ENCODE peak calls at places on chromosomes 12 and 14, in ten cellular contexts. One of them, this sample, is unnamed.

GRCh38 chr12:124568431-124569374 is 1.3 kb upstream of the NCOR2 start:
- DNase-seq in effector memory CD4-positive, alpha-beta T cell: no peak
- DNase-seq in SIG-M5: peak
- DNase-seq in lower lobe of right lung: peak
- DNase-seq in substantia nigra: no peak
- DNase-seq in stimulated activated naive CD8-positive, alpha-beta T cell treated with anti-CD3 and anti-CD28 coated beads, Interleukin-15, amount 100 ng/mL, for 72 hours: peak
- DNase-seq in T-helper 1 cell: no peak
- DNase-seq in dorsolateral prefrontal cortex: peak
- DNase-seq in osteocyte: peak
- DNase-seq in H9: peak
- DNase-seq in this sample: peak

GRCh38 chr12:4030938-4031702 is 157.9 kb upstream of the PARP11 start:
- DNase-seq in SIG-M5: no peak
- DNase-seq in substantia nigra: no peak
- DNase-seq in dorsolateral prefrontal cortex: peak
- DNase-seq in osteocyte: peak
- DNase-seq in H9: peak
- DNase-seq in effector memory CD4-positive, alpha-beta T cell: peak
- DNase-seq in T-helper 1 cell: peak
- DNase-seq in lower lobe of right lung: peak
- DNase-seq in stimulated activated naive CD8-positive, alpha-beta T cell treated with anti-CD3 and anti-CD28 coated beads, Interleukin-15, amount 100 ng/mL, for 72 hours: peak
- DNase-seq in this sample: peak

GRCh38 chr14:97723321-97723720 is 926.1 kb downstream of the VRK1 start:
- DNase-seq in dorsolateral prefrontal cortex: no peak
- DNase-seq in T-helper 1 cell: no peak
- DNase-seq in SIG-M5: no peak
- DNase-seq in osteocyte: no peak
- DNase-seq in H9: no peak
- DNase-seq in stimulated activated naive CD8-positive, alpha-beta T cell treated with anti-CD3 and anti-CD28 coated beads, Interleukin-15, amount 100 ng/mL, for 72 hours: no peak
- DNase-seq in effector memory CD4-positive, alpha-beta T cell: no peak
- DNase-seq in lower lobe of right lung: no peak
- DNase-seq in substantia nigra: no peak
- DNase-seq in this sample: no peak

GRCh38 chr14:75563931-75564330 is 14.5 kb upstream of the FLVCR2 start:
- DNase-seq in SIG-M5: no peak
- DNase-seq in H9: no peak
- DNase-seq in lower lobe of right lung: no peak
- DNase-seq in stimulated activated naive CD8-positive, alpha-beta T cell treated with anti-CD3 and anti-CD28 coated beads, Interleukin-15, amount 100 ng/mL, for 72 hours: no peak
- DNase-seq in T-helper 1 cell: no peak
- DNase-seq in dorsolateral prefrontal cortex: no peak
- DNase-seq in substantia nigra: no peak
- DNase-seq in effector memory CD4-positive, alpha-beta T cell: no peak
- DNase-seq in osteocyte: no peak
- DNase-seq in this sample: no peak

GRCh38 chr14:60488175-60488574 is 2.3 kb upstream of the C14orf39 start:
- DNase-seq in osteocyte: no peak
- DNase-seq in substantia nigra: no peak
- DNase-seq in effector memory CD4-positive, alpha-beta T cell: no peak
- DNase-seq in SIG-M5: no peak
- DNase-seq in lower lobe of right lung: no peak
- DNase-seq in stimulated activated naive CD8-positive, alpha-beta T cell treated with anti-CD3 and anti-CD28 coated beads, Interleukin-15, amount 100 ng/mL, for 72 hours: no peak
- DNase-seq in dorsolateral prefrontal cortex: no peak
- DNase-seq in T-helper 1 cell: no peak
- DNase-seq in H9: no peak
- DNase-seq in this sample: no peak

GRCh38 chr14:61421212-61421923 is 100.0 kb downstream of the PRKCH start:
- DNase-seq in SIG-M5: no peak
- DNase-seq in substantia nigra: no peak
- DNase-seq in dorsolateral prefrontal cortex: no peak
- DNase-seq in T-helper 1 cell: no peak
- DNase-seq in osteocyte: no peak
- DNase-seq in lower lobe of right lung: no peak
- DNase-seq in stimulated activated naive CD8-positive, alpha-beta T cell treated with anti-CD3 and anti-CD28 coated beads, Interleukin-15, amount 100 ng/mL, for 72 hours: no peak
- DNase-seq in effector memory CD4-positive, alpha-beta T cell: no peak
- DNase-seq in H9: no peak
- DNase-seq in this sample: no peak

GRCh38 chr12:49980501-49981158 is 7.9 kb downstream of the AQP6 start:
- DNase-seq in H9: no peak
- DNase-seq in SIG-M5: no peak
- DNase-seq in lower lobe of right lung: no peak
- DNase-seq in stimulated activated naive CD8-positive, alpha-beta T cell treated with anti-CD3 and anti-CD28 coated beads, Interleukin-15, amount 100 ng/mL, for 72 hours: peak
- DNase-seq in substantia nigra: no peak
- DNase-seq in osteocyte: no peak
- DNase-seq in T-helper 1 cell: no peak
- DNase-seq in effector memory CD4-positive, alpha-beta T cell: no peak
- DNase-seq in dorsolateral prefrontal cortex: no peak
- DNase-seq in this sample: no peak

GRCh38 chr14:77148510-77149231 is 7.1 kb upstream of the ZDHHC22 start:
- DNase-seq in effector memory CD4-positive, alpha-beta T cell: no peak
- DNase-seq in lower lobe of right lung: no peak
- DNase-seq in SIG-M5: no peak
- DNase-seq in stimulated activated naive CD8-positive, alpha-beta T cell treated with anti-CD3 and anti-CD28 coated beads, Interleukin-15, amount 100 ng/mL, for 72 hours: no peak
- DNase-seq in T-helper 1 cell: no peak
- DNase-seq in substantia nigra: no peak
- DNase-seq in H9: peak
- DNase-seq in osteocyte: no peak
- DNase-seq in dorsolateral prefrontal cortex: no peak
- DNase-seq in this sample: no peak

GRCh38 chr14:93959239-93960107 is 16.9 kb downstream of the ASB2 start:
- DNase-seq in SIG-M5: peak
- DNase-seq in osteocyte: no peak
- DNase-seq in lower lobe of right lung: peak
- DNase-seq in effector memory CD4-positive, alpha-beta T cell: peak
- DNase-seq in stimulated activated naive CD8-positive, alpha-beta T cell treated with anti-CD3 and anti-CD28 coated beads, Interleukin-15, amount 100 ng/mL, for 72 hours: peak
- DNase-seq in H9: peak
- DNase-seq in substantia nigra: no peak
- DNase-seq in T-helper 1 cell: peak
- DNase-seq in dorsolateral prefrontal cortex: no peak
- DNase-seq in this sample: peak

GRCh38 chr14:91614187-91614586 is 104.1 kb upstream of the PPP4R3A start:
- DNase-seq in stimulated activated naive CD8-positive, alpha-beta T cell treated with anti-CD3 and anti-CD28 coated beads, Interleukin-15, amount 100 ng/mL, for 72 hours: no peak
- DNase-seq in T-helper 1 cell: no peak
- DNase-seq in H9: no peak
- DNase-seq in substantia nigra: no peak
- DNase-seq in effector memory CD4-positive, alpha-beta T cell: no peak
- DNase-seq in osteocyte: no peak
- DNase-seq in lower lobe of right lung: no peak
- DNase-seq in SIG-M5: no peak
- DNase-seq in dorsolateral prefrontal cortex: no peak
- DNase-seq in this sample: no peak

GRCh38 chr12:50505945-50506344 is 1.2 kb downstream of the DIP2B start:
- DNase-seq in T-helper 1 cell: no peak
- DNase-seq in H9: no peak
- DNase-seq in effector memory CD4-positive, alpha-beta T cell: no peak
- DNase-seq in lower lobe of right lung: no peak
- DNase-seq in substantia nigra: peak
- DNase-seq in osteocyte: no peak
- DNase-seq in SIG-M5: no peak
- DNase-seq in dorsolateral prefrontal cortex: peak
- DNase-seq in stimulated activated naive CD8-positive, alpha-beta T cell treated with anti-CD3 and anti-CD28 coated beads, Interleukin-15, amount 100 ng/mL, for 72 hours: no peak
- DNase-seq in this sample: no peak

GRCh38 chr12:102740157-102741032 is 176.6 kb downstream of the PAH start:
- DNase-seq in osteocyte: no peak
- DNase-seq in SIG-M5: no peak
- DNase-seq in stimulated activated naive CD8-positive, alpha-beta T cell treated with anti-CD3 and anti-CD28 coated beads, Interleukin-15, amount 100 ng/mL, for 72 hours: no peak
- DNase-seq in substantia nigra: no peak
- DNase-seq in H9: no peak
- DNase-seq in lower lobe of right lung: no peak
- DNase-seq in T-helper 1 cell: peak
- DNase-seq in effector memory CD4-positive, alpha-beta T cell: no peak
- DNase-seq in dorsolateral prefrontal cortex: no peak
- DNase-seq in this sample: no peak

GRCh38 chr12:64946132-64946829 is 121.8 kb downstream of the TBC1D30 start:
- DNase-seq in substantia nigra: peak
- DNase-seq in T-helper 1 cell: no peak
- DNase-seq in H9: no peak
- DNase-seq in effector memory CD4-positive, alpha-beta T cell: no peak
- DNase-seq in SIG-M5: no peak
- DNase-seq in osteocyte: no peak
- DNase-seq in lower lobe of right lung: no peak
- DNase-seq in dorsolateral prefrontal cortex: peak
- DNase-seq in stimulated activated naive CD8-positive, alpha-beta T cell treated with anti-CD3 and anti-CD28 coated beads, Interleukin-15, amount 100 ng/mL, for 72 hours: no peak
- DNase-seq in this sample: no peak

GRCh38 chr14:75831971-75832370 is 149.8 kb downstream of the TGFB3 start:
- DNase-seq in dorsolateral prefrontal cortex: no peak
- DNase-seq in lower lobe of right lung: no peak
- DNase-seq in T-helper 1 cell: no peak
- DNase-seq in stimulated activated naive CD8-positive, alpha-beta T cell treated with anti-CD3 and anti-CD28 coated beads, Interleukin-15, amount 100 ng/mL, for 72 hours: no peak
- DNase-seq in substantia nigra: no peak
- DNase-seq in osteocyte: no peak
- DNase-seq in effector memory CD4-positive, alpha-beta T cell: no peak
- DNase-seq in H9: no peak
- DNase-seq in SIG-M5: no peak
- DNase-seq in this sample: no peak

GRCh38 chr12:89138048-89138852 is 214.1 kb downstream of the DUSP6 start:
- DNase-seq in H9: no peak
- DNase-seq in lower lobe of right lung: no peak
- DNase-seq in T-helper 1 cell: peak
- DNase-seq in substantia nigra: no peak
- DNase-seq in SIG-M5: no peak
- DNase-seq in stimulated activated naive CD8-positive, alpha-beta T cell treated with anti-CD3 and anti-CD28 coated beads, Interleukin-15, amount 100 ng/mL, for 72 hours: peak
- DNase-seq in dorsolateral prefrontal cortex: no peak
- DNase-seq in osteocyte: no peak
- DNase-seq in effector memory CD4-positive, alpha-beta T cell: no peak
- DNase-seq in this sample: no peak

GRCh38 chr14:69261761-69262331 is 1.9 kb downstream of the GALNT16 start:
- DNase-seq in T-helper 1 cell: no peak
- DNase-seq in substantia nigra: no peak
- DNase-seq in H9: peak
- DNase-seq in lower lobe of right lung: no peak
- DNase-seq in dorsolateral prefrontal cortex: no peak
- DNase-seq in SIG-M5: no peak
- DNase-seq in stimulated activated naive CD8-positive, alpha-beta T cell treated with anti-CD3 and anti-CD28 coated beads, Interleukin-15, amount 100 ng/mL, for 72 hours: no peak
- DNase-seq in osteocyte: no peak
- DNase-seq in effector memory CD4-positive, alpha-beta T cell: no peak
- DNase-seq in this sample: no peak

GRCh38 chr14:78363008-78363407 is 192.8 kb downstream of the NRXN3 start:
- DNase-seq in T-helper 1 cell: no peak
- DNase-seq in lower lobe of right lung: no peak
- DNase-seq in dorsolateral prefrontal cortex: no peak
- DNase-seq in osteocyte: no peak
- DNase-seq in effector memory CD4-positive, alpha-beta T cell: no peak
- DNase-seq in substantia nigra: no peak
- DNase-seq in H9: no peak
- DNase-seq in stimulated activated naive CD8-positive, alpha-beta T cell treated with anti-CD3 and anti-CD28 coated beads, Interleukin-15, amount 100 ng/mL, for 72 hours: no peak
- DNase-seq in SIG-M5: no peak
- DNase-seq in this sample: no peak

GRCh38 chr12:15806826-15807225 is 17.6 kb upstream of the EPS8 start:
- DNase-seq in effector memory CD4-positive, alpha-beta T cell: no peak
- DNase-seq in stimulated activated naive CD8-positive, alpha-beta T cell treated with anti-CD3 and anti-CD28 coated beads, Interleukin-15, amount 100 ng/mL, for 72 hours: no peak
- DNase-seq in substantia nigra: no peak
- DNase-seq in lower lobe of right lung: no peak
- DNase-seq in H9: no peak
- DNase-seq in SIG-M5: no peak
- DNase-seq in osteocyte: no peak
- DNase-seq in dorsolateral prefrontal cortex: no peak
- DNase-seq in T-helper 1 cell: no peak
- DNase-seq in this sample: no peak

GRCh38 chr12:46219892-46220655 is 48.8 kb downstream of the SLC38A1 start:
- DNase-seq in osteocyte: no peak
- DNase-seq in dorsolateral prefrontal cortex: no peak
- DNase-seq in SIG-M5: no peak
- DNase-seq in T-helper 1 cell: peak
- DNase-seq in effector memory CD4-positive, alpha-beta T cell: peak
- DNase-seq in stimulated activated naive CD8-positive, alpha-beta T cell treated with anti-CD3 and anti-CD28 coated beads, Interleukin-15, amount 100 ng/mL, for 72 hours: peak
- DNase-seq in H9: no peak
- DNase-seq in lower lobe of right lung: no peak
- DNase-seq in substantia nigra: no peak
- DNase-seq in this sample: no peak

GRCh38 chr14:22556021-22556989 is 32.7 kb downstream of the DAD1 start:
- DNase-seq in stimulated activated naive CD8-positive, alpha-beta T cell treated with anti-CD3 and anti-CD28 coated beads, Interleukin-15, amount 100 ng/mL, for 72 hours: peak
- DNase-seq in substantia nigra: no peak
- DNase-seq in T-helper 1 cell: peak
- DNase-seq in H9: no peak
- DNase-seq in lower lobe of right lung: peak
- DNase-seq in effector memory CD4-positive, alpha-beta T cell: peak
- DNase-seq in dorsolateral prefrontal cortex: no peak
- DNase-seq in SIG-M5: peak
- DNase-seq in osteocyte: no peak
- DNase-seq in this sample: peak

GRCh38 chr12:107884769-107885694 is 110.5 kb downstream of the ASCL4 start:
- DNase-seq in osteocyte: no peak
- DNase-seq in H9: peak
- DNase-seq in lower lobe of right lung: peak
- DNase-seq in SIG-M5: no peak
- DNase-seq in substantia nigra: no peak
- DNase-seq in effector memory CD4-positive, alpha-beta T cell: no peak
- DNase-seq in stimulated activated naive CD8-positive, alpha-beta T cell treated with anti-CD3 and anti-CD28 coated beads, Interleukin-15, amount 100 ng/mL, for 72 hours: peak
- DNase-seq in dorsolateral prefrontal cortex: peak
- DNase-seq in T-helper 1 cell: peak
- DNase-seq in this sample: peak

GRCh38 chr12:32739279-32739678 is 16.4 kb downstream of the YARS2 start:
- DNase-seq in substantia nigra: no peak
- DNase-seq in H9: no peak
- DNase-seq in SIG-M5: no peak
- DNase-seq in osteocyte: no peak
- DNase-seq in effector memory CD4-positive, alpha-beta T cell: no peak
- DNase-seq in dorsolateral prefrontal cortex: no peak
- DNase-seq in lower lobe of right lung: no peak
- DNase-seq in stimulated activated naive CD8-positive, alpha-beta T cell treated with anti-CD3 and anti-CD28 coated beads, Interleukin-15, amount 100 ng/mL, for 72 hours: no peak
- DNase-seq in T-helper 1 cell: no peak
- DNase-seq in this sample: no peak

GRCh38 chr14:98937021-98937420 is 335.0 kb downstream of the BCL11B start:
- DNase-seq in H9: no peak
- DNase-seq in stimulated activated naive CD8-positive, alpha-beta T cell treated with anti-CD3 and anti-CD28 coated beads, Interleukin-15, amount 100 ng/mL, for 72 hours: no peak
- DNase-seq in substantia nigra: no peak
- DNase-seq in dorsolateral prefrontal cortex: no peak
- DNase-seq in SIG-M5: no peak
- DNase-seq in T-helper 1 cell: no peak
- DNase-seq in osteocyte: no peak
- DNase-seq in effector memory CD4-positive, alpha-beta T cell: no peak
- DNase-seq in lower lobe of right lung: no peak
- DNase-seq in this sample: no peak

GRCh38 chr14:104666981-104667380 is 22.4 kb upstream of the INF2 start:
- DNase-seq in dorsolateral prefrontal cortex: no peak
- DNase-seq in stimulated activated naive CD8-positive, alpha-beta T cell treated with anti-CD3 and anti-CD28 coated beads, Interleukin-15, amount 100 ng/mL, for 72 hours: no peak
- DNase-seq in lower lobe of right lung: no peak
- DNase-seq in effector memory CD4-positive, alpha-beta T cell: no peak
- DNase-seq in SIG-M5: no peak
- DNase-seq in T-helper 1 cell: no peak
- DNase-seq in H9: no peak
- DNase-seq in osteocyte: no peak
- DNase-seq in substantia nigra: no peak
- DNase-seq in this sample: no peak

GRCh38 chr14:104950021-104950420 is 25.3 kb downstream of the PLD4 start:
- DNase-seq in SIG-M5: no peak
- DNase-seq in T-helper 1 cell: no peak
- DNase-seq in H9: no peak
- DNase-seq in osteocyte: no peak
- DNase-seq in stimulated activated naive CD8-positive, alpha-beta T cell treated with anti-CD3 and anti-CD28 coated beads, Interleukin-15, amount 100 ng/mL, for 72 hours: no peak
- DNase-seq in lower lobe of right lung: peak
- DNase-seq in dorsolateral prefrontal cortex: no peak
- DNase-seq in substantia nigra: no peak
- DNase-seq in effector memory CD4-positive, alpha-beta T cell: no peak
- DNase-seq in this sample: no peak

GRCh38 chr12:119667577-119668314 is at the start of gene PRKAB1:
- DNase-seq in H9: peak
- DNase-seq in T-helper 1 cell: peak
- DNase-seq in effector memory CD4-positive, alpha-beta T cell: peak
- DNase-seq in dorsolateral prefrontal cortex: peak
- DNase-seq in SIG-M5: peak
- DNase-seq in substantia nigra: peak
- DNase-seq in lower lobe of right lung: peak
- DNase-seq in stimulated activated naive CD8-positive, alpha-beta T cell treated with anti-CD3 and anti-CD28 coated beads, Interleukin-15, amount 100 ng/mL, for 72 hours: peak
- DNase-seq in osteocyte: peak
- DNase-seq in this sample: peak

GRCh38 chr12:93684716-93685115 is 7.5 kb downstream of the CRADD start:
- DNase-seq in lower lobe of right lung: no peak
- DNase-seq in dorsolateral prefrontal cortex: no peak
- DNase-seq in T-helper 1 cell: no peak
- DNase-seq in osteocyte: no peak
- DNase-seq in substantia nigra: no peak
- DNase-seq in H9: no peak
- DNase-seq in effector memory CD4-positive, alpha-beta T cell: no peak
- DNase-seq in SIG-M5: no peak
- DNase-seq in stimulated activated naive CD8-positive, alpha-beta T cell treated with anti-CD3 and anti-CD28 coated beads, Interleukin-15, amount 100 ng/mL, for 72 hours: no peak
- DNase-seq in this sample: no peak

GRCh38 chr12:40215977-40216376 is 8.8 kb upstream of the LRRK2 start:
- DNase-seq in SIG-M5: no peak
- DNase-seq in H9: no peak
- DNase-seq in stimulated activated naive CD8-positive, alpha-beta T cell treated with anti-CD3 and anti-CD28 coated beads, Interleukin-15, amount 100 ng/mL, for 72 hours: no peak
- DNase-seq in lower lobe of right lung: no peak
- DNase-seq in effector memory CD4-positive, alpha-beta T cell: no peak
- DNase-seq in substantia nigra: no peak
- DNase-seq in dorsolateral prefrontal cortex: no peak
- DNase-seq in osteocyte: no peak
- DNase-seq in T-helper 1 cell: no peak
- DNase-seq in this sample: no peak

This sample was measured in stimulated activated naive B cell treated with anti-CD40 and anti-IgM and Interleukin-4, amounts not matched to agents 10 μg/mL and 1 μg/mL and 100 μg/mL, for 72 hours.